ENCODE peak calls at places on chromosomes 2 and 18, in ten cellular contexts. W, I, H, A, U, V, J, Q, D and L are unnamed samples.

GRCh38 chr2:104844813-104845551 is 8.9 kb upstream of the POU3F3 start:
- DNase-seq in W (peak), I (no peak), H (no peak), A (no peak), U (no peak), V (no peak), J (no peak), Q (no peak), D (no peak), L (no peak)

GRCh38 chr2:167013227-167013626 is 124.9 kb downstream of the XIRP2 start:
- DNase-seq in W (peak), I (peak), H (no peak), A (no peak), U (no peak), V (no peak), J (no peak), Q (peak), D (no peak), L (no peak)

GRCh38 chr18:34801769-34802168 is 91.7 kb downstream of the DTNA start:
- DNase-seq in W (peak), I (peak), H (no peak), A (no peak), U (peak), V (peak), J (peak), Q (peak), D (no peak), L (peak)

GRCh38 chr2:129008881-129009554 is 690.4 kb upstream of the HS6ST1 start:
- DNase-seq in W (no peak), I (no peak), H (no peak), A (no peak), U (no peak), V (no peak), J (no peak), Q (no peak), D (no peak), L (no peak)

GRCh38 chr18:79512461-79513380 is 117.0 kb downstream of the NFATC1 start:
- DNase-seq in W (no peak), I (no peak), H (no peak), A (no peak), U (no peak), V (no peak), J (no peak), Q (no peak), D (peak), L (no peak)

GRCh38 chr2:76613330-76613729 is 902.6 kb upstream of the GCFC2 start:
- DNase-seq in W (no peak), I (no peak), H (no peak), A (no peak), U (no peak), V (no peak), J (no peak), Q (no peak), D (no peak), L (no peak)

GRCh38 chr2:195342105-195342504 is 314.9 kb upstream of the SLC39A10 start:
- DNase-seq in W (peak), I (no peak), H (no peak), A (no peak), U (no peak), V (peak), J (no peak), Q (no peak), D (no peak), L (no peak)

GRCh38 chr2:187581125-187581896 is 27.1 kb upstream of the TFPI start:
- DNase-seq in W (peak), I (peak), H (no peak), A (peak), U (peak), V (peak), J (peak), Q (peak), D (no peak), L (peak)

GRCh38 chr2:210795506-210795905 is 239.1 kb downstream of the CPS1 start:
- DNase-seq in W (no peak), I (no peak), H (no peak), A (no peak), U (no peak), V (no peak), J (no peak), Q (no peak), D (no peak), L (no peak)

GRCh38 chr18:48787523-48788151 is 163.1 kb downstream of the SMAD7 start:
- DNase-seq in W (peak), I (peak), H (no peak), A (no peak), U (no peak), V (no peak), J (no peak), Q (peak), D (peak), L (no peak)

GRCh38 chr18:8989855-8990254 is 112.6 kb upstream of the NDUFV2 start:
- DNase-seq in W (no peak), I (no peak), H (no peak), A (no peak), U (no peak), V (no peak), J (no peak), Q (no peak), D (no peak), L (no peak)

GRCh38 chr2:129178356-129178755 is 801.1 kb upstream of the RAB6C start:
- DNase-seq in W (peak), I (no peak), H (no peak), A (no peak), U (no peak), V (no peak), J (no peak), Q (no peak), D (peak), L (peak)

GRCh38 chr2:1839066-1839756 is 94.9 kb upstream of the PXDN start:
- DNase-seq in W (no peak), I (no peak), H (no peak), A (no peak), U (no peak), V (no peak), J (no peak), Q (no peak), D (no peak), L (no peak)
- TF ChIP-seq CTCF in W (no peak), I (no peak), H (no peak), A (no peak), U (peak), V (no peak), J (peak), Q (peak), D (no peak), L (no peak)

GRCh38 chr2:219279916-219280516 is 850 bp downstream of the DNAJB2 start:
- DNase-seq in W (no peak), I (no peak), H (no peak), A (no peak), U (no peak), V (no peak), J (no peak), Q (no peak), D (no peak), L (no peak)
- TF ChIP-seq CTCF in W (no peak), I (no peak), H (no peak), A (no peak), U (no peak), V (no peak), J (peak), Q (peak), D (no peak), L (no peak)

GRCh38 chr18:77308216-77308615 is 58.6 kb downstream of the GALR1 start:
- DNase-seq in W (no peak), I (no peak), H (no peak), A (no peak), U (no peak), V (no peak), J (no peak), Q (no peak), D (no peak), L (no peak)
- TF ChIP-seq CTCF in W (no peak), I (no peak), H (no peak), A (no peak), U (no peak), V (no peak), J (no peak), Q (no peak), D (no peak), L (no peak)

DNA sequence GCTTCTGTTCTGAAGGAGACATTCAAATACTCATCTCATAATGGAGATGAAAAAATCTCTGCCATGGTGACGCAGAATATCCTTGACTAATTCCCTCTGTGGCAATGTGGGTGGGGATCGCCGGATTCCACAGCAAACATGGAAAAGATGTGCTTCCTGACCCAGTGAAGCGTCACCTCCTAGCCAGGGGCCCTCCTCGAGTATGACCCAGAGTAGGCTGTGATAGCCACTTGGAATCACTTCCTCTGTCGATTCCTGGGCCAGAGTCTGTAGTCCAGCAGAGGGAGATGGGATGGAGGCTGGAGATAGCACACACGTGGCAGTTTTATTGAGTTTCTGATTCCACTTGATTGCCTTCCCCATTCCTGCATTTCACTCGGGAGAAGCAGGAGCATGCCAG is 36.8 kb downstream of the DRC1 start:
- DNase-seq in W (peak), I (peak), H (no peak), A (no peak), U (no peak), V (peak), J (peak), Q (no peak), D (no peak), L (no peak)
- TF ChIP-seq CTCF in W (no peak), I (no peak), H (no peak), A (peak), U (no peak), V (no peak), J (no peak), Q (peak), D (no peak), L (no peak)